ENCODE peak calls at places on chromosomes 11 and 22, in seven cellular contexts. K is astrocyte of the cerebellum, W is cardiac fibroblast, T is stomach, J is AG04449, X is fibroblast of lung, Y is Peyer's patch. F is an unnamed sample.

GRCh38 chr11:96228472-96228871 is 114.5 kb downstream of the MAML2 start:
- DNase-seq in K (peak), X (peak), Y (no peak), T (peak), J (peak), W (peak), F (no peak)

GRCh38 chr11:1862588-1863351 is 9.9 kb downstream of the LSP1 start:
- DNase-seq in K (no peak), Y (no peak), T (no peak), J (no peak), X (no peak), W (peak), F (no peak)

GRCh38 chr11:65661599-65662246 is 993 bp downstream of the RELA start:
- DNase-seq in J (no peak), T (no peak), W (no peak), Y (no peak), X (no peak), K (no peak), F (no peak)

GRCh38 chr11:119432484-119433368 is 9.8 kb upstream of the THY1 start:
- DNase-seq in K (peak), T (no peak), Y (no peak), X (peak), W (peak), J (no peak), F (peak)

GRCh38 chr22:41949297-41949965 is 2.5 kb upstream of the CENPM start:
- DNase-seq in K (no peak), X (no peak), Y (no peak), W (no peak), J (no peak), T (no peak), F (no peak)

GRCh38 chr11:18106688-18107087 is 806 bp upstream of the SAAL1 start:
- DNase-seq in W (peak), K (no peak), T (no peak), Y (no peak), J (no peak), X (peak), F (no peak)

GRCh38 chr11:9740202-9740881 is 76.5 kb downstream of the SWAP70 start:
- DNase-seq in J (no peak), K (no peak), T (no peak), Y (no peak), W (no peak), X (no peak), F (no peak)

GRCh38 chr11:11894486-11894885 is 52.7 kb downstream of the USP47 start:
- DNase-seq in W (peak), K (peak), X (no peak), Y (no peak), J (no peak), T (no peak), F (no peak)

GRCh38 chr11:70502677-70503076 is 104.3 kb downstream of the CTTN start:
- DNase-seq in Y (no peak), J (no peak), W (no peak), T (no peak), X (no peak), K (no peak), F (no peak)

GRCh38 chr11:79437981-79438630 is 2.7 kb downstream of the TENM4 start:
- DNase-seq in Y (no peak), W (peak), K (no peak), X (peak), J (no peak), T (no peak), F (no peak)

GRCh38 chr22:22410121-22410520 is 98.4 kb downstream of the ZNF280B start:
- DNase-seq in Y (peak), W (peak), J (no peak), K (no peak), T (no peak), X (no peak), F (no peak)

GRCh38 chr11:35165416-35166368 is 26.7 kb downstream of the CD44 start:
- DNase-seq in T (peak), W (peak), J (no peak), Y (peak), K (peak), X (peak), F (no peak)

GRCh38 chr11:74689666-74690065 is 41.6 kb downstream of the CHRDL2 start:
- DNase-seq in X (peak), T (no peak), K (no peak), J (no peak), W (peak), Y (no peak), F (no peak)

GRCh38 chr11:132312161-132312560 is 941.7 kb downstream of the NTM start:
- DNase-seq in T (no peak), J (no peak), K (peak), W (peak), Y (no peak), X (peak), F (no peak)

GRCh38 chr22:28547132-28547842 is 132.4 kb downstream of the TTC28 start:
- DNase-seq in X (peak), K (peak), T (no peak), W (peak), J (peak), Y (no peak), F (peak)

GRCh38 chr11:64916040-64916847 is 765 bp downstream of the ATG2A start:
- DNase-seq in J (no peak), W (peak), T (peak), Y (peak), X (peak), K (no peak), F (no peak)

GRCh38 chr11:5102246-5102645 is 32.9 kb downstream of the OR52E1 start:
- DNase-seq in J (no peak), T (no peak), K (no peak), Y (no peak), W (no peak), X (no peak), F (no peak)

GRCh38 chr22:49827307-49827852 is 293 bp downstream of the BRD1 start:
- DNase-seq in W (no peak), X (no peak), T (no peak), J (no peak), K (no peak), Y (no peak), F (no peak)

GRCh38 chr22:42884616-42885375 is 27.7 kb upstream of the ARFGAP3 start:
- DNase-seq in Y (no peak), X (no peak), J (no peak), W (no peak), K (no peak), T (no peak), F (no peak)

GRCh38 chr11:61760946-61761345 is 8.5 kb downstream of the MYRF start:
- DNase-seq in K (no peak), Y (no peak), J (no peak), X (no peak), W (no peak), T (no peak), F (no peak)

GRCh38 chr22:44930016-44930710 is 79.6 kb downstream of the PHF21B start:
- DNase-seq in X (no peak), W (no peak), J (no peak), Y (no peak), T (no peak), K (no peak), F (no peak)

GRCh38 chr22:33957086-33957485 is 36.8 kb upstream of the LARGE1 start:
- DNase-seq in J (no peak), W (no peak), K (no peak), Y (no peak), X (no peak), T (no peak), F (no peak)

GRCh38 chr11:67054851-67055523 is 1.7 kb upstream of the RHOD start:
- DNase-seq in T (peak), Y (no peak), K (no peak), W (peak), X (peak), J (no peak), F (no peak)

GRCh38 chr22:47105085-47105484 is 342.6 kb downstream of the TBC1D22A start:
- DNase-seq in W (no peak), J (no peak), X (no peak), Y (no peak), K (no peak), T (no peak), F (no peak)

GRCh38 chr22:33328789-33329296 is 270.7 kb upstream of the SYN3 start:
- DNase-seq in Y (no peak), T (no peak), J (peak), W (peak), K (peak), X (peak), F (no peak)

GRCh38 chr11:66316849-66317251 is at the start of gene CD248:
- DNase-seq in W (peak), T (no peak), K (no peak), Y (no peak), J (no peak), X (peak), F (no peak)

GRCh38 chr11:8023831-8024555 is 36.9 kb downstream of the EIF3F start:
- DNase-seq in J (no peak), W (no peak), X (peak), T (no peak), Y (no peak), K (no peak), F (no peak)

GRCh38 chr11:57546869-57547518 is 9.6 kb downstream of the SMTNL1 start:
- DNase-seq in K (no peak), W (peak), Y (no peak), X (peak), T (no peak), J (no peak), F (no peak)

GRCh38 chr22:49753276-49753884 is 74.3 kb downstream of the BRD1 start:
- DNase-seq in K (no peak), W (no peak), Y (no peak), X (no peak), T (peak), J (no peak), F (no peak)

GRCh38 chr22:22061085-22062077 is 78.8 kb upstream of the TOP3B start:
- DNase-seq in Y (no peak), T (no peak), W (peak), K (no peak), X (peak), J (no peak), F (peak)

GRCh38 chr22:26767351-26767970 is 110.1 kb downstream of the MIAT start:
- DNase-seq in T (no peak), W (no peak), Y (no peak), K (no peak), X (no peak), J (no peak), F (no peak)

GRCh38 chr11:74507582-74507981 is 14.1 kb upstream of the LIPT2 start:
- DNase-seq in W (no peak), J (no peak), Y (no peak), X (no peak), K (no peak), T (no peak), F (no peak)

GRCh38 chr11:105738972-105739574 is 129.2 kb downstream of the GRIA4 start:
- DNase-seq in T (no peak), W (no peak), J (no peak), K (no peak), Y (no peak), X (no peak), F (no peak)

DNA sequence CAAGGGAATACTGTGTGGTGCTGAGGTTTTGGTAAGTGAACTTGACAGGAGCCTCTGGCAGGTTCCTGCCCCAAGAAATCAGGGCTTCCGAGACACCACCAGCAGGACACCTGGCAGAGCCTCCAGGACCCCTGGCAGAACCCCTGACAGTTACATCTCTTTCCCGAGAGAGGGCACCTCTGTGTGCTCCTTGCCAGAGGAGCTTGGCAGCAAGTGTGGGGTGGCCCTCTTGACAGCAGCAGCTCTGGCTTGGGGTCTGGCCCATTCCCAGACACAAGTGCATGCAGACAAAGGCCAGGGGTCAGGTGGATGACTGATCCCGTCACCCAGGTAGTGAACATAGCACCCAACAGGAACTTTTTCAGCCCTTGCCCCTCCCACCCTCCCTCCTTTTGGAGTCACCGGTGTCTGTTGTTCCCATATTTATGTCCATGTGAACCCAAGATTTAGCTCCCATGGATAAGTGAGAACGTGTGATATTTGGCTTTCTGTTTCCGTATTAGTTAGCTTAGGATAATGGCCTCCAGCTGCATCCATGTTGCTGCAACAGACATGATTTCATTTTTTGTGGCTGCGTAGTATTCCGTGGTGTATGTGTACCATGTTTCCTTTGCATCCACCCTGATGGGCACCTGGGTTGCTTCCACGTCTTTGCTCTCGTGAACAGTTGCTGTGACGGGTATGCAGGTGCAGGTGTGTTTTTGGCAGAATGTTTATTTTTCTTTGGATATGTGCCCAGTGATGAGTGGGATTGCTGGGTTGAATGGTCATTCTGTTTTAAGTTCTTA is 21.2 kb upstream of the OSBPL5 start:
- DNase-seq in X (no peak), Y (no peak), T (no peak), W (no peak), J (no peak), K (no peak), F (no peak)
- TF ChIP-seq CTCF in X (no peak), Y (no peak), T (no peak), W (no peak), J (no peak), K (no peak), F (no peak)

GRCh38 chr11:134014502-134014901 is 54.4 kb upstream of the JAM3 start:
- DNase-seq in T (no peak), J (no peak), Y (no peak), W (no peak), K (no peak), X (no peak), F (no peak)
- TF ChIP-seq CTCF in T (no peak), J (no peak), Y (no peak), W (no peak), K (peak), X (peak), F (peak)

DNA sequence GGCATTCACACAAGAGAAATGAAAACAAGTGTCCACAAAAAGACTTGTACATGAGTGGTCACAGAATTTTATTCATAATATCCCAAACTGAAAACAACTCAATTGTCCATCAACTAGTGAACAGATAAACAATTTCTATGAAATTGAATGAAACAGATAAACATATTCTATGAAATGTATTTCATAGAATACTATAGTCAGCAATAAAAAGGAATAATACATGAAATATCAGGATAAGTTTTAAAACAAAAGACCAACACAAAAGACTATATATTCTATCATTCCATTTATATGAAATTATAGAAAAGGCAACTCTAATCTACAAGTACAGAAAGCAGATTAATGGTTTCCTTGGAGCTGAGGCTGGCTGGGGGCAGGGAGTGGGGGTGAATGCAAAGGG is 15.7 kb downstream of the CCDC34 start:
- DNase-seq in K (no peak), W (no peak), T (no peak), Y (no peak), X (no peak), J (no peak), F (no peak)
- TF ChIP-seq CTCF in K (no peak), W (no peak), T (no peak), Y (no peak), X (no peak), J (no peak), F (no peak)

GRCh38 chr11:20670932-20671403 is 1.6 kb downstream of the NELL1 start:
- DNase-seq in Y (no peak), X (no peak), K (no peak), J (no peak), T (no peak), W (no peak), F (no peak)

GRCh38 chr11:20669833-20670684 is 673 bp downstream of the NELL1 start:
- DNase-seq in X (no peak), Y (no peak), W (no peak), K (no peak), T (no peak), J (no peak), F (no peak)

GRCh38 chr11:20671856-20672546 is 2.6 kb downstream of the NELL1 start:
- DNase-seq in Y (no peak), J (no peak), T (no peak), K (no peak), X (no peak), W (peak), F (no peak)

GRCh38 chr11:20668844-20669832 is at the start of gene NELL1:
- DNase-seq in Y (no peak), X (no peak), K (no peak), W (no peak), T (no peak), J (no peak), F (no peak)

GRCh38 chr11:20672575-20672974 is 3.2 kb downstream of the NELL1 start:
- DNase-seq in W (peak), T (no peak), K (no peak), X (no peak), J (no peak), Y (no peak), F (no peak)
- TF ChIP-seq CTCF in W (peak), T (no peak), K (peak), X (peak), J (peak), Y (peak), F (peak)

DNA sequence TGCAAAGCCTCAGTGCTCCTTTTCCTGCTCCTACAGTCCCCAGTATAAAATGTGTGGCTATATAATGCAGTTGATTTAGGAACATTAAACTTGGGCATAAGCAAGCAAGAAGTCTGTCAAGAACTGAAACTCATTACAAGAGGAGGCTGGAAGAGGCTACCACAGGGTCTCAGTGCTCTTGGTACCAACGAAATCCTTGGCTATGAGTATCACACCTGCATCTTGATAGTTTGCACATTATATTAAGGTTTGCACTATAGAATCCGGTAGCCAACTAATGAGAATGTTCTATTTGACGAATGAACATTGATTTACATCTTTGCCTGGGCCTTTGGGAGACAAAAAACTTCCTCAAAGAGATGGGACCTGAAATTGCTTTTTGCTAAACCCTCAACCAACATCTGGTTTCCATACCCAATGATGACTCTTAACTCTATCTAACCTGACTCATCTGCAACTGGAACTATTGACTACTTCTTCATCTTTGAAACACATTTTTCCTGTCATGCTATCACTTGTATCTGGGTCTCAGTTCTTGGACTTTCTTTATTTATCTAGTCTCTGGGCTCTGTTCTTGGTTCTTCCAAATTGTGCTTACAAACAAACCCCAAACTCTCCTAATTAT is 207.2 kb upstream of the CTSC start:
- DNase-seq in J (no peak), W (no peak), Y (no peak), X (no peak), K (no peak), T (no peak), F (no peak)
- TF ChIP-seq CTCF in J (no peak), W (no peak), Y (no peak), X (no peak), K (no peak), T (no peak), F (no peak)

GRCh38 chr22:38214248-38215056 is 12.7 kb downstream of the MAFF start:
- DNase-seq in J (no peak), K (no peak), X (peak), Y (peak), T (peak), W (peak), F (no peak)
- TF ChIP-seq CTCF in J (peak), K (no peak), X (no peak), Y (peak), T (no peak), W (no peak), F (no peak)

F was measured in BJ.